ENCODE peak calls at places on chromosomes 13 and 19, in six cellular contexts. One of them, this sample, is unnamed.

GRCh38 chr19:33468361-33469170 is 53.0 kb downstream of the PEPD start:
- DNase-seq in lung: no peak
- DNase-seq in fibroblast of the aortic adventitia: no peak
- DNase-seq in astrocyte of the spinal cord: peak; percentile 84
- DNase-seq in GM23338: no peak
- DNase-seq in IMR-90: peak; percentile 56
- DNase-seq in this sample: no peak

GRCh38 chr13:51783432-51784094 is 20.4 kb downstream of the DHRS12 start:
- DNase-seq in lung: no peak
- DNase-seq in fibroblast of the aortic adventitia: no peak
- DNase-seq in astrocyte of the spinal cord: no peak
- DNase-seq in GM23338: no peak
- DNase-seq in IMR-90: no peak
- DNase-seq in this sample: no peak

GRCh38 chr13:70964124-70964523 is 855.9 kb upstream of the KLHL1 start:
- DNase-seq in lung: no peak
- DNase-seq in fibroblast of the aortic adventitia: no peak
- DNase-seq in astrocyte of the spinal cord: no peak
- DNase-seq in GM23338: no peak
- DNase-seq in IMR-90: no peak
- DNase-seq in this sample: no peak

GRCh38 chr19:19835560-19836038 is 14.0 kb upstream of the ZNF506 start:
- DNase-seq in lung: no peak
- DNase-seq in fibroblast of the aortic adventitia: no peak
- DNase-seq in astrocyte of the spinal cord: no peak
- DNase-seq in GM23338: no peak
- DNase-seq in IMR-90: no peak
- DNase-seq in this sample: no peak

GRCh38 chr19:7366701-7367420 is 18.1 kb downstream of the ARHGEF18 start:
- DNase-seq in lung: no peak
- DNase-seq in fibroblast of the aortic adventitia: peak; percentile 50
- DNase-seq in astrocyte of the spinal cord: peak; percentile 36
- DNase-seq in GM23338: peak; percentile 76
- DNase-seq in IMR-90: peak; percentile 33
- DNase-seq in this sample: no peak

GRCh38 chr13:43408274-43408673 is 378.5 kb downstream of the ENOX1 start:
- DNase-seq in lung: no peak
- DNase-seq in fibroblast of the aortic adventitia: no peak
- DNase-seq in astrocyte of the spinal cord: no peak
- DNase-seq in GM23338: no peak
- DNase-seq in IMR-90: no peak
- DNase-seq in this sample: peak; percentile 82

GRCh38 chr13:27770809-27771208 is 21.5 kb upstream of the GSX1 start:
- DNase-seq in lung: no peak
- DNase-seq in fibroblast of the aortic adventitia: peak; percentile 19
- DNase-seq in astrocyte of the spinal cord: no peak
- DNase-seq in GM23338: peak; percentile 69
- DNase-seq in IMR-90: peak; percentile 13
- DNase-seq in this sample: peak; percentile 12

GRCh38 chr13:52447354-52447753 is 3.1 kb downstream of the VPS36 start:
- DNase-seq in lung: no peak
- DNase-seq in fibroblast of the aortic adventitia: no peak
- DNase-seq in astrocyte of the spinal cord: no peak
- DNase-seq in GM23338: no peak
- DNase-seq in IMR-90: peak; percentile 7
- DNase-seq in this sample: no peak

GRCh38 chr13:73819711-73820110 is 314.5 kb downstream of the KLF12 start:
- DNase-seq in lung: no peak
- DNase-seq in fibroblast of the aortic adventitia: no peak
- DNase-seq in astrocyte of the spinal cord: no peak
- DNase-seq in GM23338: no peak
- DNase-seq in IMR-90: no peak
- DNase-seq in this sample: no peak

GRCh38 chr19:53091413-53091812 is 11.8 kb downstream of the ZNF160 start:
- DNase-seq in lung: no peak
- DNase-seq in fibroblast of the aortic adventitia: no peak
- DNase-seq in astrocyte of the spinal cord: no peak
- DNase-seq in GM23338: peak; percentile 95
- DNase-seq in IMR-90: no peak
- DNase-seq in this sample: no peak

GRCh38 chr19:40907968-40908735 is 26.1 kb upstream of the CYP2A7 start:
- DNase-seq in lung: peak; percentile 45
- DNase-seq in fibroblast of the aortic adventitia: no peak
- DNase-seq in astrocyte of the spinal cord: no peak
- DNase-seq in GM23338: peak; percentile 78
- DNase-seq in IMR-90: no peak
- DNase-seq in this sample: no peak

GRCh38 chr19:39407394-39407643 is 672 bp downstream of the ZFP36 start:
- DNase-seq in lung: peak; percentile 56
- DNase-seq in fibroblast of the aortic adventitia: no peak
- DNase-seq in astrocyte of the spinal cord: no peak
- DNase-seq in GM23338: no peak
- DNase-seq in IMR-90: no peak
- DNase-seq in this sample: no peak

GRCh38 chr19:18784786-18785120 is 6.4 kb downstream of the COMP start:
- DNase-seq in lung: no peak
- DNase-seq in fibroblast of the aortic adventitia: no peak
- DNase-seq in astrocyte of the spinal cord: no peak
- DNase-seq in GM23338: no peak
- DNase-seq in IMR-90: no peak
- DNase-seq in this sample: no peak

GRCh38 chr13:38417727-38418126 is 68.1 kb downstream of the UFM1 start:
- DNase-seq in lung: no peak
- DNase-seq in fibroblast of the aortic adventitia: no peak
- DNase-seq in astrocyte of the spinal cord: no peak
- DNase-seq in GM23338: peak; percentile 60
- DNase-seq in IMR-90: peak; percentile 1
- DNase-seq in this sample: peak; percentile 34

GRCh38 chr19:46975918-46976782 is 43.5 kb upstream of the NPAS1 start:
- DNase-seq in lung: peak; percentile 90
- DNase-seq in fibroblast of the aortic adventitia: peak; percentile 100
- DNase-seq in astrocyte of the spinal cord: peak; percentile 96
- DNase-seq in GM23338: peak; percentile 82
- DNase-seq in IMR-90: peak; percentile 93
- DNase-seq in this sample: peak; percentile 93

GRCh38 chr19:38655148-38655824 is 7.8 kb downstream of the ACTN4 start:
- DNase-seq in lung: no peak
- DNase-seq in fibroblast of the aortic adventitia: no peak
- DNase-seq in astrocyte of the spinal cord: no peak
- DNase-seq in GM23338: no peak
- DNase-seq in IMR-90: peak; percentile 54
- DNase-seq in this sample: no peak

GRCh38 chr13:35718084-35718483 is 241.6 kb upstream of the MAB21L1 start:
- DNase-seq in lung: no peak
- DNase-seq in fibroblast of the aortic adventitia: no peak
- DNase-seq in astrocyte of the spinal cord: no peak
- DNase-seq in GM23338: no peak
- DNase-seq in IMR-90: no peak
- DNase-seq in this sample: no peak

GRCh38 chr13:110561335-110562033 is at the start of gene RAB20:
- DNase-seq in lung: peak; percentile 92
- DNase-seq in fibroblast of the aortic adventitia: peak; percentile 82
- DNase-seq in astrocyte of the spinal cord: peak; percentile 75
- DNase-seq in GM23338: peak; percentile 90
- DNase-seq in IMR-90: peak; percentile 76
- DNase-seq in this sample: peak; percentile 94

GRCh38 chr19:1067341-1068103 is 555 bp downstream of the ARHGAP45 start:
- DNase-seq in lung: no peak
- DNase-seq in fibroblast of the aortic adventitia: no peak
- DNase-seq in astrocyte of the spinal cord: no peak
- DNase-seq in GM23338: no peak
- DNase-seq in IMR-90: no peak
- DNase-seq in this sample: no peak

GRCh38 chr13:29454931-29455481 is 140.5 kb downstream of the SLC7A1 start:
- DNase-seq in lung: no peak
- DNase-seq in fibroblast of the aortic adventitia: no peak
- DNase-seq in astrocyte of the spinal cord: no peak
- DNase-seq in GM23338: peak; percentile 63
- DNase-seq in IMR-90: peak; percentile 7
- DNase-seq in this sample: peak; percentile 59

GRCh38 chr19:17703823-17704463 is 15.3 kb upstream of the MAP1S start:
- DNase-seq in lung: no peak
- DNase-seq in fibroblast of the aortic adventitia: peak; percentile 45
- DNase-seq in astrocyte of the spinal cord: no peak
- DNase-seq in GM23338: peak; percentile 92
- DNase-seq in IMR-90: peak; percentile 31
- DNase-seq in this sample: peak; percentile 33

GRCh38 chr19:41218615-41219507 is at the start of gene AXL:
- DNase-seq in lung: peak; percentile 67
- DNase-seq in fibroblast of the aortic adventitia: peak; percentile 85
- DNase-seq in astrocyte of the spinal cord: peak; percentile 76
- DNase-seq in GM23338: peak; percentile 98
- DNase-seq in IMR-90: peak; percentile 86
- DNase-seq in this sample: peak; percentile 88

GRCh38 chr19:46052896-46053295 is 12.1 kb upstream of the IGFL4 start:
- DNase-seq in lung: no peak
- DNase-seq in fibroblast of the aortic adventitia: no peak
- DNase-seq in astrocyte of the spinal cord: no peak
- DNase-seq in GM23338: no peak
- DNase-seq in IMR-90: no peak
- DNase-seq in this sample: no peak

GRCh38 chr13:76852991-76853390 is 33.2 kb downstream of the KCTD12 start:
- DNase-seq in lung: no peak
- DNase-seq in fibroblast of the aortic adventitia: peak; percentile 75
- DNase-seq in astrocyte of the spinal cord: peak; percentile 36
- DNase-seq in GM23338: no peak
- DNase-seq in IMR-90: peak; percentile 59
- DNase-seq in this sample: peak; percentile 48

GRCh38 chr13:53198017-53198416 is 169.4 kb downstream of the OLFM4 start:
- DNase-seq in lung: no peak
- DNase-seq in fibroblast of the aortic adventitia: no peak
- DNase-seq in astrocyte of the spinal cord: no peak
- DNase-seq in GM23338: peak; percentile 46
- DNase-seq in IMR-90: no peak
- DNase-seq in this sample: no peak

GRCh38 chr19:17075860-17076538 is 422 bp downstream of the MYO9B start:
- DNase-seq in lung: peak; percentile 54
- DNase-seq in fibroblast of the aortic adventitia: no peak
- DNase-seq in astrocyte of the spinal cord: peak; percentile 30
- DNase-seq in GM23338: peak; percentile 82
- DNase-seq in IMR-90: peak; percentile 33
- DNase-seq in this sample: peak; percentile 34

GRCh38 chr19:29527500-29528328 is 1.9 kb downstream of the VSTM2B start:
- DNase-seq in lung: no peak
- DNase-seq in fibroblast of the aortic adventitia: no peak
- DNase-seq in astrocyte of the spinal cord: no peak
- DNase-seq in GM23338: peak; percentile 43
- DNase-seq in IMR-90: no peak
- DNase-seq in this sample: no peak

GRCh38 chr19:53908106-53908932 is 759 bp upstream of the CACNG7 start:
- DNase-seq in lung: no peak
- DNase-seq in fibroblast of the aortic adventitia: peak; percentile 74
- DNase-seq in astrocyte of the spinal cord: peak; percentile 23
- DNase-seq in GM23338: peak; percentile 95
- DNase-seq in IMR-90: peak; percentile 40
- DNase-seq in this sample: peak; percentile 66

GRCh38 chr13:35992964-35993363 is 138.2 kb downstream of the DCLK1 start:
- DNase-seq in lung: no peak
- DNase-seq in fibroblast of the aortic adventitia: peak; percentile 32
- DNase-seq in astrocyte of the spinal cord: no peak
- DNase-seq in GM23338: no peak
- DNase-seq in IMR-90: no peak
- DNase-seq in this sample: no peak

GRCh38 chr13:106401081-106401480 is 134.4 kb downstream of the EFNB2 start:
- DNase-seq in lung: no peak
- DNase-seq in fibroblast of the aortic adventitia: peak; percentile 44
- DNase-seq in astrocyte of the spinal cord: no peak
- DNase-seq in GM23338: no peak
- DNase-seq in IMR-90: no peak
- DNase-seq in this sample: no peak

GRCh38 chr13:106403280-106403679 is 132.2 kb downstream of the EFNB2 start:
- DNase-seq in lung: no peak
- DNase-seq in fibroblast of the aortic adventitia: no peak
- DNase-seq in astrocyte of the spinal cord: no peak
- DNase-seq in GM23338: no peak
- DNase-seq in IMR-90: no peak
- DNase-seq in this sample: no peak

GRCh38 chr13:106398289-106398688 is 137.2 kb downstream of the EFNB2 start:
- DNase-seq in lung: no peak
- DNase-seq in fibroblast of the aortic adventitia: no peak
- DNase-seq in astrocyte of the spinal cord: no peak
- DNase-seq in GM23338: no peak
- DNase-seq in IMR-90: no peak
- DNase-seq in this sample: no peak

GRCh38 chr13:106405731-106406130 is 129.7 kb downstream of the EFNB2 start:
- DNase-seq in lung: no peak
- DNase-seq in fibroblast of the aortic adventitia: no peak
- DNase-seq in astrocyte of the spinal cord: no peak
- DNase-seq in GM23338: no peak
- DNase-seq in IMR-90: no peak
- DNase-seq in this sample: no peak

DNA sequence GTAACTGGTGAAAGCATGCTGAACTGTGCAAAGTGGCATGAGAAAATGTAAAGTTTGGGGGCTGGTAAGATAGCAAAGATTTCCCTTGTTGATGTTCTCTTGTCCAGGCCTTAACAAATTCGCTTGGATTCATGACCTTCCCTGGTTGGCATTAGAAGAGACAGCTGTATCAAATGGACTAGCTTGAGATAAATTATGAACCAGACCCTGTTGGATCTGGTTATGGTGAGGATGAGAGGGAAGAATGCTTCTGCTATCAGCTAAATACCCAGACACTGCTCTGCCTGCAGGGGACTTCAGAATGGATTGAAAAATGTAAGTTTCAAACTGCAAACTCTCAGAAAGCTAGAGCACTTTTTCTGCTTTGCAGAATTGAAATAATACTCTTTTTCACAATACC is 135.2 kb downstream of the EFNB2 start:
- DNase-seq in lung: no peak
- DNase-seq in fibroblast of the aortic adventitia: no peak
- DNase-seq in astrocyte of the spinal cord: no peak
- DNase-seq in GM23338: no peak
- DNase-seq in IMR-90: no peak
- DNase-seq in this sample: no peak
- TF ChIP-seq CTCF in lung: no peak
- TF ChIP-seq CTCF in fibroblast of the aortic adventitia: no peak
- TF ChIP-seq CTCF in astrocyte of the spinal cord: no peak
- TF ChIP-seq CTCF in GM23338: no peak
- TF ChIP-seq CTCF in IMR-90: no peak
- TF ChIP-seq CTCF in this sample: no peak

GRCh38 chr19:49125025-49125731 is 5.8 kb downstream of the PPFIA3 start:
- DNase-seq in lung: no peak
- DNase-seq in fibroblast of the aortic adventitia: no peak
- DNase-seq in astrocyte of the spinal cord: no peak
- DNase-seq in GM23338: peak; percentile 85
- DNase-seq in IMR-90: no peak
- DNase-seq in this sample: no peak
- H3K4me3 ChIP-seq in lung: no peak overlapping the region
- H3K4me3 ChIP-seq in fibroblast of the aortic adventitia: no peak overlapping the region
- H3K4me3 ChIP-seq in astrocyte of the spinal cord: no peak overlapping the region
- H3K4me3 ChIP-seq in GM23338: peak overlapping the region; percentile 61
- H3K4me3 ChIP-seq in IMR-90: no peak overlapping the region
- H3K4me3 ChIP-seq in this sample: no peak overlapping the region

GRCh38 chr19:4622695-4623421 is 16.5 kb upstream of the TNFAIP8L1 start:
- DNase-seq in lung: no peak
- DNase-seq in fibroblast of the aortic adventitia: peak; percentile 7
- DNase-seq in astrocyte of the spinal cord: no peak
- DNase-seq in GM23338: peak; percentile 62
- DNase-seq in IMR-90: no peak
- DNase-seq in this sample: no peak
- TF ChIP-seq CTCF in lung: no peak
- TF ChIP-seq CTCF in fibroblast of the aortic adventitia: peak; percentile 29
- TF ChIP-seq CTCF in astrocyte of the spinal cord: no peak
- TF ChIP-seq CTCF in GM23338: no peak
- TF ChIP-seq CTCF in IMR-90: no peak
- TF ChIP-seq CTCF in this sample: no peak

GRCh38 chr13:98751397-98752110 is 918 bp downstream of the SLC15A1 start:
- DNase-seq in lung: no peak
- DNase-seq in fibroblast of the aortic adventitia: peak; percentile 41
- DNase-seq in astrocyte of the spinal cord: peak; percentile 13
- DNase-seq in GM23338: peak; percentile 74
- DNase-seq in IMR-90: peak; percentile 5
- DNase-seq in this sample: no peak
- H3K4me3 ChIP-seq in lung: no peak overlapping the region
- H3K4me3 ChIP-seq in fibroblast of the aortic adventitia: no peak overlapping the region
- H3K4me3 ChIP-seq in astrocyte of the spinal cord: peak overlapping the region; percentile 10
- H3K4me3 ChIP-seq in GM23338: peak overlapping the region; percentile 67
- H3K4me3 ChIP-seq in IMR-90: no peak overlapping the region
- H3K4me3 ChIP-seq in this sample: peak overlapping the region; percentile 5